ENCODE peak calls at places on chromosome 3, in nine cellular contexts. One of them, this sample, is unnamed.

GRCh38 chr3:58350627-58351013 is 17.9 kb downstream of the PXK start:
- DNase-seq in stimulated activated CD8-positive, alpha-beta memory T cell treated with anti-CD3 and anti-CD28 coated beads, Interleukin-12 subunit alpha, Interleukin-12 subunit beta, amount 100 ng/mL, for 4 hours: no peak
- DNase-seq in GM10248: no peak
- DNase-seq in AG20443: no peak
- DNase-seq in cardiac muscle cell: no peak
- DNase-seq in HS-27A: no peak
- DNase-seq in spleen: no peak
- DNase-seq in neural crest cell: no peak
- DNase-seq in iris pigment epithelial cell: peak
- DNase-seq in this sample: no peak

GRCh38 chr3:127711021-127711420 is 38.3 kb downstream of the ABTB1 start:
- DNase-seq in stimulated activated CD8-positive, alpha-beta memory T cell treated with anti-CD3 and anti-CD28 coated beads, Interleukin-12 subunit alpha, Interleukin-12 subunit beta, amount 100 ng/mL, for 4 hours: no peak
- DNase-seq in GM10248: no peak
- DNase-seq in AG20443: no peak
- DNase-seq in cardiac muscle cell: no peak
- DNase-seq in HS-27A: no peak
- DNase-seq in spleen: peak
- DNase-seq in neural crest cell: no peak
- DNase-seq in iris pigment epithelial cell: no peak
- DNase-seq in this sample: no peak

GRCh38 chr3:64316971-64317370 is 91.7 kb upstream of the PRICKLE2 start:
- DNase-seq in stimulated activated CD8-positive, alpha-beta memory T cell treated with anti-CD3 and anti-CD28 coated beads, Interleukin-12 subunit alpha, Interleukin-12 subunit beta, amount 100 ng/mL, for 4 hours: no peak
- DNase-seq in GM10248: no peak
- DNase-seq in AG20443: no peak
- DNase-seq in cardiac muscle cell: no peak
- DNase-seq in HS-27A: no peak
- DNase-seq in spleen: no peak
- DNase-seq in neural crest cell: no peak
- DNase-seq in iris pigment epithelial cell: peak
- DNase-seq in this sample: no peak

GRCh38 chr3:124246949-124247348 is 255.0 kb upstream of the ROPN1 start:
- DNase-seq in stimulated activated CD8-positive, alpha-beta memory T cell treated with anti-CD3 and anti-CD28 coated beads, Interleukin-12 subunit alpha, Interleukin-12 subunit beta, amount 100 ng/mL, for 4 hours: no peak
- DNase-seq in GM10248: peak
- DNase-seq in AG20443: no peak
- DNase-seq in cardiac muscle cell: peak
- DNase-seq in HS-27A: no peak
- DNase-seq in spleen: no peak
- DNase-seq in neural crest cell: no peak
- DNase-seq in iris pigment epithelial cell: peak
- DNase-seq in this sample: no peak

GRCh38 chr3:188649521-188649920 is 495.6 kb downstream of the LPP start:
- DNase-seq in stimulated activated CD8-positive, alpha-beta memory T cell treated with anti-CD3 and anti-CD28 coated beads, Interleukin-12 subunit alpha, Interleukin-12 subunit beta, amount 100 ng/mL, for 4 hours: no peak
- DNase-seq in GM10248: no peak
- DNase-seq in AG20443: peak
- DNase-seq in cardiac muscle cell: no peak
- DNase-seq in HS-27A: no peak
- DNase-seq in spleen: no peak
- DNase-seq in neural crest cell: no peak
- DNase-seq in iris pigment epithelial cell: peak
- DNase-seq in this sample: no peak

GRCh38 chr3:127077506-127078064 is 94.7 kb downstream of the PLXNA1 start:
- DNase-seq in stimulated activated CD8-positive, alpha-beta memory T cell treated with anti-CD3 and anti-CD28 coated beads, Interleukin-12 subunit alpha, Interleukin-12 subunit beta, amount 100 ng/mL, for 4 hours: no peak
- DNase-seq in GM10248: no peak
- DNase-seq in AG20443: no peak
- DNase-seq in cardiac muscle cell: no peak
- DNase-seq in HS-27A: no peak
- DNase-seq in spleen: peak
- DNase-seq in neural crest cell: no peak
- DNase-seq in iris pigment epithelial cell: no peak
- DNase-seq in this sample: no peak

GRCh38 chr3:158395421-158395820 is 175.6 kb upstream of the MLF1 start:
- DNase-seq in stimulated activated CD8-positive, alpha-beta memory T cell treated with anti-CD3 and anti-CD28 coated beads, Interleukin-12 subunit alpha, Interleukin-12 subunit beta, amount 100 ng/mL, for 4 hours: no peak
- DNase-seq in GM10248: no peak
- DNase-seq in AG20443: no peak
- DNase-seq in cardiac muscle cell: no peak
- DNase-seq in HS-27A: no peak
- DNase-seq in spleen: no peak
- DNase-seq in neural crest cell: no peak
- DNase-seq in iris pigment epithelial cell: peak
- DNase-seq in this sample: no peak

GRCh38 chr3:107235923-107236315 is 141.3 kb upstream of the CCDC54 start:
- DNase-seq in stimulated activated CD8-positive, alpha-beta memory T cell treated with anti-CD3 and anti-CD28 coated beads, Interleukin-12 subunit alpha, Interleukin-12 subunit beta, amount 100 ng/mL, for 4 hours: no peak
- DNase-seq in GM10248: peak
- DNase-seq in AG20443: peak
- DNase-seq in cardiac muscle cell: peak
- DNase-seq in HS-27A: no peak
- DNase-seq in spleen: no peak
- DNase-seq in neural crest cell: peak
- DNase-seq in iris pigment epithelial cell: peak
- DNase-seq in this sample: peak

GRCh38 chr3:129756871-129757270 is 136.6 kb downstream of the TMCC1 start:
- DNase-seq in stimulated activated CD8-positive, alpha-beta memory T cell treated with anti-CD3 and anti-CD28 coated beads, Interleukin-12 subunit alpha, Interleukin-12 subunit beta, amount 100 ng/mL, for 4 hours: no peak
- DNase-seq in GM10248: no peak
- DNase-seq in AG20443: peak
- DNase-seq in cardiac muscle cell: no peak
- DNase-seq in HS-27A: no peak
- DNase-seq in spleen: no peak
- DNase-seq in neural crest cell: no peak
- DNase-seq in iris pigment epithelial cell: peak
- DNase-seq in this sample: no peak

GRCh38 chr3:150377601-150378466 is 30.3 kb upstream of the TSC22D2 start:
- DNase-seq in stimulated activated CD8-positive, alpha-beta memory T cell treated with anti-CD3 and anti-CD28 coated beads, Interleukin-12 subunit alpha, Interleukin-12 subunit beta, amount 100 ng/mL, for 4 hours: no peak
- DNase-seq in GM10248: no peak
- DNase-seq in AG20443: no peak
- DNase-seq in cardiac muscle cell: no peak
- DNase-seq in HS-27A: no peak
- DNase-seq in spleen: no peak
- DNase-seq in neural crest cell: no peak
- DNase-seq in iris pigment epithelial cell: no peak
- DNase-seq in this sample: no peak

GRCh38 chr3:109023656-109024254 is 70.1 kb upstream of the GUCA1C start:
- DNase-seq in stimulated activated CD8-positive, alpha-beta memory T cell treated with anti-CD3 and anti-CD28 coated beads, Interleukin-12 subunit alpha, Interleukin-12 subunit beta, amount 100 ng/mL, for 4 hours: no peak
- DNase-seq in GM10248: peak
- DNase-seq in AG20443: peak
- DNase-seq in cardiac muscle cell: peak
- DNase-seq in HS-27A: no peak
- DNase-seq in spleen: no peak
- DNase-seq in neural crest cell: peak
- DNase-seq in iris pigment epithelial cell: peak
- DNase-seq in this sample: peak

GRCh38 chr3:24156466-24156865 is 211.4 kb downstream of the NR1D2 start:
- DNase-seq in stimulated activated CD8-positive, alpha-beta memory T cell treated with anti-CD3 and anti-CD28 coated beads, Interleukin-12 subunit alpha, Interleukin-12 subunit beta, amount 100 ng/mL, for 4 hours: no peak
- DNase-seq in GM10248: no peak
- DNase-seq in AG20443: peak
- DNase-seq in cardiac muscle cell: no peak
- DNase-seq in HS-27A: peak
- DNase-seq in spleen: no peak
- DNase-seq in neural crest cell: no peak
- DNase-seq in iris pigment epithelial cell: peak
- DNase-seq in this sample: no peak

GRCh38 chr3:71345429-71346027 is 238.0 kb downstream of the FOXP1 start:
- DNase-seq in stimulated activated CD8-positive, alpha-beta memory T cell treated with anti-CD3 and anti-CD28 coated beads, Interleukin-12 subunit alpha, Interleukin-12 subunit beta, amount 100 ng/mL, for 4 hours: no peak
- DNase-seq in GM10248: no peak
- DNase-seq in AG20443: peak
- DNase-seq in cardiac muscle cell: no peak
- DNase-seq in HS-27A: no peak
- DNase-seq in spleen: no peak
- DNase-seq in neural crest cell: no peak
- DNase-seq in iris pigment epithelial cell: peak
- DNase-seq in this sample: no peak

GRCh38 chr3:182738583-182739514 is 54.5 kb upstream of the ATP11B start:
- DNase-seq in stimulated activated CD8-positive, alpha-beta memory T cell treated with anti-CD3 and anti-CD28 coated beads, Interleukin-12 subunit alpha, Interleukin-12 subunit beta, amount 100 ng/mL, for 4 hours: no peak
- DNase-seq in GM10248: no peak
- DNase-seq in AG20443: no peak
- DNase-seq in cardiac muscle cell: no peak
- DNase-seq in HS-27A: no peak
- DNase-seq in spleen: no peak
- DNase-seq in neural crest cell: no peak
- DNase-seq in iris pigment epithelial cell: peak
- DNase-seq in this sample: no peak

GRCh38 chr3:45082139-45082538 is 56.0 kb downstream of the CLEC3B start:
- DNase-seq in stimulated activated CD8-positive, alpha-beta memory T cell treated with anti-CD3 and anti-CD28 coated beads, Interleukin-12 subunit alpha, Interleukin-12 subunit beta, amount 100 ng/mL, for 4 hours: no peak
- DNase-seq in GM10248: no peak
- DNase-seq in AG20443: peak
- DNase-seq in cardiac muscle cell: no peak
- DNase-seq in HS-27A: no peak
- DNase-seq in spleen: no peak
- DNase-seq in neural crest cell: no peak
- DNase-seq in iris pigment epithelial cell: peak
- DNase-seq in this sample: no peak

GRCh38 chr3:108494862-108495531 is 15.4 kb downstream of the MYH15 start:
- DNase-seq in stimulated activated CD8-positive, alpha-beta memory T cell treated with anti-CD3 and anti-CD28 coated beads, Interleukin-12 subunit alpha, Interleukin-12 subunit beta, amount 100 ng/mL, for 4 hours: no peak
- DNase-seq in GM10248: no peak
- DNase-seq in AG20443: no peak
- DNase-seq in cardiac muscle cell: no peak
- DNase-seq in HS-27A: no peak
- DNase-seq in spleen: no peak
- DNase-seq in neural crest cell: no peak
- DNase-seq in iris pigment epithelial cell: no peak
- DNase-seq in this sample: no peak

GRCh38 chr3:47781326-47781684 is 388 bp downstream of the SMARCC1 start:
- DNase-seq in stimulated activated CD8-positive, alpha-beta memory T cell treated with anti-CD3 and anti-CD28 coated beads, Interleukin-12 subunit alpha, Interleukin-12 subunit beta, amount 100 ng/mL, for 4 hours: peak
- DNase-seq in GM10248: peak
- DNase-seq in AG20443: peak
- DNase-seq in cardiac muscle cell: peak
- DNase-seq in HS-27A: no peak
- DNase-seq in spleen: peak
- DNase-seq in neural crest cell: peak
- DNase-seq in iris pigment epithelial cell: no peak
- DNase-seq in this sample: peak

GRCh38 chr3:149221783-149222517 is at the start of gene CP:
- DNase-seq in stimulated activated CD8-positive, alpha-beta memory T cell treated with anti-CD3 and anti-CD28 coated beads, Interleukin-12 subunit alpha, Interleukin-12 subunit beta, amount 100 ng/mL, for 4 hours: no peak
- DNase-seq in GM10248: no peak
- DNase-seq in AG20443: no peak
- DNase-seq in cardiac muscle cell: no peak
- DNase-seq in HS-27A: no peak
- DNase-seq in spleen: no peak
- DNase-seq in neural crest cell: no peak
- DNase-seq in iris pigment epithelial cell: no peak
- DNase-seq in this sample: no peak

GRCh38 chr3:197406266-197406665 is 107.9 kb upstream of the DLG1 start:
- DNase-seq in stimulated activated CD8-positive, alpha-beta memory T cell treated with anti-CD3 and anti-CD28 coated beads, Interleukin-12 subunit alpha, Interleukin-12 subunit beta, amount 100 ng/mL, for 4 hours: no peak
- DNase-seq in GM10248: no peak
- DNase-seq in AG20443: peak
- DNase-seq in cardiac muscle cell: no peak
- DNase-seq in HS-27A: no peak
- DNase-seq in spleen: peak
- DNase-seq in neural crest cell: no peak
- DNase-seq in iris pigment epithelial cell: peak
- DNase-seq in this sample: no peak

GRCh38 chr3:108879915-108880314 is 57.3 kb downstream of the TRAT1 start:
- DNase-seq in stimulated activated CD8-positive, alpha-beta memory T cell treated with anti-CD3 and anti-CD28 coated beads, Interleukin-12 subunit alpha, Interleukin-12 subunit beta, amount 100 ng/mL, for 4 hours: no peak
- DNase-seq in GM10248: no peak
- DNase-seq in AG20443: no peak
- DNase-seq in cardiac muscle cell: no peak
- DNase-seq in HS-27A: no peak
- DNase-seq in spleen: no peak
- DNase-seq in neural crest cell: no peak
- DNase-seq in iris pigment epithelial cell: no peak
- DNase-seq in this sample: no peak

GRCh38 chr3:29950232-29950631 is 656.2 kb upstream of the TGFBR2 start:
- DNase-seq in stimulated activated CD8-positive, alpha-beta memory T cell treated with anti-CD3 and anti-CD28 coated beads, Interleukin-12 subunit alpha, Interleukin-12 subunit beta, amount 100 ng/mL, for 4 hours: no peak
- DNase-seq in GM10248: no peak
- DNase-seq in AG20443: peak
- DNase-seq in cardiac muscle cell: no peak
- DNase-seq in HS-27A: no peak
- DNase-seq in spleen: no peak
- DNase-seq in neural crest cell: no peak
- DNase-seq in iris pigment epithelial cell: no peak
- DNase-seq in this sample: no peak

GRCh38 chr3:195727596-195728195 is 6.9 kb downstream of the MUC20 start:
- DNase-seq in stimulated activated CD8-positive, alpha-beta memory T cell treated with anti-CD3 and anti-CD28 coated beads, Interleukin-12 subunit alpha, Interleukin-12 subunit beta, amount 100 ng/mL, for 4 hours: no peak
- DNase-seq in GM10248: no peak
- DNase-seq in AG20443: no peak
- DNase-seq in cardiac muscle cell: no peak
- DNase-seq in HS-27A: no peak
- DNase-seq in spleen: no peak
- DNase-seq in neural crest cell: no peak
- DNase-seq in iris pigment epithelial cell: no peak
- DNase-seq in this sample: no peak

GRCh38 chr3:47394867-47395266 is 14.0 kb downstream of the PTPN23 start:
- DNase-seq in stimulated activated CD8-positive, alpha-beta memory T cell treated with anti-CD3 and anti-CD28 coated beads, Interleukin-12 subunit alpha, Interleukin-12 subunit beta, amount 100 ng/mL, for 4 hours: no peak
- DNase-seq in GM10248: no peak
- DNase-seq in AG20443: no peak
- DNase-seq in cardiac muscle cell: no peak
- DNase-seq in HS-27A: no peak
- DNase-seq in spleen: no peak
- DNase-seq in neural crest cell: no peak
- DNase-seq in iris pigment epithelial cell: no peak
- DNase-seq in this sample: no peak

GRCh38 chr3:114939920-114940319 is 207.2 kb downstream of the ZBTB20 start:
- DNase-seq in stimulated activated CD8-positive, alpha-beta memory T cell treated with anti-CD3 and anti-CD28 coated beads, Interleukin-12 subunit alpha, Interleukin-12 subunit beta, amount 100 ng/mL, for 4 hours: no peak
- DNase-seq in GM10248: no peak
- DNase-seq in AG20443: no peak
- DNase-seq in cardiac muscle cell: no peak
- DNase-seq in HS-27A: no peak
- DNase-seq in spleen: no peak
- DNase-seq in neural crest cell: no peak
- DNase-seq in iris pigment epithelial cell: no peak
- DNase-seq in this sample: no peak

GRCh38 chr3:8713901-8714759 is 19.5 kb upstream of the CAV3 start:
- DNase-seq in stimulated activated CD8-positive, alpha-beta memory T cell treated with anti-CD3 and anti-CD28 coated beads, Interleukin-12 subunit alpha, Interleukin-12 subunit beta, amount 100 ng/mL, for 4 hours: no peak
- DNase-seq in GM10248: no peak
- DNase-seq in AG20443: peak
- DNase-seq in cardiac muscle cell: peak
- DNase-seq in HS-27A: no peak
- DNase-seq in spleen: no peak
- DNase-seq in neural crest cell: no peak
- DNase-seq in iris pigment epithelial cell: peak
- DNase-seq in this sample: no peak

GRCh38 chr3:183033746-183034145 is 53.4 kb upstream of the DCUN1D1 start:
- DNase-seq in stimulated activated CD8-positive, alpha-beta memory T cell treated with anti-CD3 and anti-CD28 coated beads, Interleukin-12 subunit alpha, Interleukin-12 subunit beta, amount 100 ng/mL, for 4 hours: no peak
- DNase-seq in GM10248: no peak
- DNase-seq in AG20443: peak
- DNase-seq in cardiac muscle cell: no peak
- DNase-seq in HS-27A: peak
- DNase-seq in spleen: no peak
- DNase-seq in neural crest cell: no peak
- DNase-seq in iris pigment epithelial cell: peak
- DNase-seq in this sample: no peak

GRCh38 chr3:12255393-12255792 is 33.5 kb upstream of the PPARG start:
- DNase-seq in stimulated activated CD8-positive, alpha-beta memory T cell treated with anti-CD3 and anti-CD28 coated beads, Interleukin-12 subunit alpha, Interleukin-12 subunit beta, amount 100 ng/mL, for 4 hours: no peak
- DNase-seq in GM10248: no peak
- DNase-seq in AG20443: no peak
- DNase-seq in cardiac muscle cell: no peak
- DNase-seq in HS-27A: no peak
- DNase-seq in spleen: no peak
- DNase-seq in neural crest cell: no peak
- DNase-seq in iris pigment epithelial cell: no peak
- DNase-seq in this sample: no peak

GRCh38 chr3:136280961-136281360 is 30.8 kb downstream of the PCCB start:
- DNase-seq in stimulated activated CD8-positive, alpha-beta memory T cell treated with anti-CD3 and anti-CD28 coated beads, Interleukin-12 subunit alpha, Interleukin-12 subunit beta, amount 100 ng/mL, for 4 hours: no peak
- DNase-seq in GM10248: no peak
- DNase-seq in AG20443: no peak
- DNase-seq in cardiac muscle cell: no peak
- DNase-seq in HS-27A: no peak
- DNase-seq in spleen: no peak
- DNase-seq in neural crest cell: no peak
- DNase-seq in iris pigment epithelial cell: no peak
- DNase-seq in this sample: no peak

GRCh38 chr3:124258057-124258500 is 266.2 kb upstream of the ROPN1 start:
- DNase-seq in stimulated activated CD8-positive, alpha-beta memory T cell treated with anti-CD3 and anti-CD28 coated beads, Interleukin-12 subunit alpha, Interleukin-12 subunit beta, amount 100 ng/mL, for 4 hours: no peak
- DNase-seq in GM10248: no peak
- DNase-seq in AG20443: no peak
- DNase-seq in cardiac muscle cell: no peak
- DNase-seq in HS-27A: no peak
- DNase-seq in spleen: no peak
- DNase-seq in neural crest cell: no peak
- DNase-seq in iris pigment epithelial cell: peak
- DNase-seq in this sample: no peak

GRCh38 chr3:114498779-114499370 is 205.0 kb downstream of the TIGIT start:
- DNase-seq in stimulated activated CD8-positive, alpha-beta memory T cell treated with anti-CD3 and anti-CD28 coated beads, Interleukin-12 subunit alpha, Interleukin-12 subunit beta, amount 100 ng/mL, for 4 hours: no peak
- DNase-seq in GM10248: no peak
- DNase-seq in AG20443: peak
- DNase-seq in cardiac muscle cell: no peak
- DNase-seq in HS-27A: peak
- DNase-seq in spleen: no peak
- DNase-seq in neural crest cell: no peak
- DNase-seq in iris pigment epithelial cell: peak
- DNase-seq in this sample: no peak

GRCh38 chr3:40452057-40452456 is 5.1 kb upstream of the RPL14 start:
- DNase-seq in stimulated activated CD8-positive, alpha-beta memory T cell treated with anti-CD3 and anti-CD28 coated beads, Interleukin-12 subunit alpha, Interleukin-12 subunit beta, amount 100 ng/mL, for 4 hours: no peak
- DNase-seq in GM10248: no peak
- DNase-seq in AG20443: no peak
- DNase-seq in cardiac muscle cell: no peak
- DNase-seq in HS-27A: no peak
- DNase-seq in spleen: no peak
- DNase-seq in neural crest cell: no peak
- DNase-seq in iris pigment epithelial cell: no peak
- DNase-seq in this sample: no peak